ENCODE peak calls at places on chromosomes 11 and 22, in seven cellular contexts. H is sigmoid colon, B is H1, D is transverse colon, M is K562, R is SK-N-SH, U is HepG2. Y is an unnamed sample.

GRCh38 chr11:43837879-43838278 is 42.8 kb upstream of the ALKBH3 start:
- DNase-seq in H (no peak), B (no peak), D (no peak), M (no peak), R (no peak), U (no peak), Y (no peak)

GRCh38 chr22:46096051-46096450 is 54.3 kb upstream of the PPARA start:
- DNase-seq in H (no peak), B (no peak), D (no peak), M (no peak), R (no peak), U (no peak), Y (no peak)

GRCh38 chr22:29768052-29768680 is 997 bp downstream of the UQCR10 start:
- DNase-seq in H (no peak), B (no peak), D (no peak), M (no peak), R (no peak), U (no peak), Y (no peak)

GRCh38 chr11:43830928-43831440 is 49.6 kb upstream of the ALKBH3 start:
- DNase-seq in H (no peak), B (peak; percentile 7), D (peak; percentile 8), M (no peak), R (no peak), U (peak; percentile 82), Y (peak; percentile 25)

GRCh38 chr11:119093951-119094815 is 7.5 kb downstream of the DPAGT1 start:
- DNase-seq in H (no peak), B (no peak), D (peak; percentile 48), M (peak; percentile 6), R (peak; percentile 40), U (no peak), Y (peak; percentile 37)

GRCh38 chr11:79397252-79397651 is 43.6 kb downstream of the TENM4 start:
- DNase-seq in H (no peak), B (no peak), D (no peak), M (no peak), R (no peak), U (no peak), Y (no peak)

GRCh38 chr11:35927067-35927466 is 16.8 kb upstream of the LDLRAD3 start:
- DNase-seq in H (no peak), B (no peak), D (no peak), M (no peak), R (peak; percentile 62), U (no peak), Y (no peak)

GRCh38 chr22:46286941-46287872 is 9.5 kb upstream of the GTSE1 start:
- DNase-seq in H (no peak), B (no peak), D (no peak), M (no peak), R (no peak), U (no peak), Y (no peak)

GRCh38 chr11:118845369-118845768 is 38.3 kb upstream of the CXCR5 start:
- DNase-seq in H (no peak), B (no peak), D (no peak), M (peak; percentile 45), R (no peak), U (no peak), Y (no peak)

GRCh38 chr11:118274184-118274583 is 10.1 kb upstream of the MPZL2 start:
- DNase-seq in H (no peak), B (no peak), D (no peak), M (no peak), R (no peak), U (no peak), Y (no peak)

GRCh38 chr22:49936973-49937757 is 18.7 kb downstream of the CRELD2 start:
- DNase-seq in H (no peak), B (no peak), D (no peak), M (no peak), R (no peak), U (no peak), Y (peak; percentile 57)

GRCh38 chr11:111303476-111303875 is 5.1 kb downstream of the POU2AF3 start:
- DNase-seq in H (no peak), B (no peak), D (peak; percentile 61), M (no peak), R (no peak), U (peak; percentile 41), Y (peak; percentile 77)

GRCh38 chr22:19663821-19664325 is 50.4 kb upstream of the SEPTIN5 start:
- DNase-seq in H (no peak), B (no peak), D (no peak), M (peak; percentile 79), R (peak; percentile 85), U (no peak), Y (no peak)

GRCh38 chr11:44146931-44147330 is 51.5 kb downstream of the EXT2 start:
- DNase-seq in H (no peak), B (no peak), D (no peak), M (no peak), R (no peak), U (no peak), Y (no peak)

GRCh38 chr11:134761926-134762247 is 349.8 kb upstream of the B3GAT1 start:
- DNase-seq in H (no peak), B (no peak), D (no peak), M (no peak), R (no peak), U (no peak), Y (no peak)

GRCh38 chr11:58905141-58905715 is 34.1 kb upstream of the GLYATL1 start:
- DNase-seq in H (no peak), B (no peak), D (no peak), M (no peak), R (peak; percentile 75), U (no peak), Y (no peak)

GRCh38 chr22:38177926-38178604 is 3.6 kb downstream of the PLA2G6 start:
- DNase-seq in H (peak; percentile 82), B (no peak), D (peak; percentile 51), M (no peak), R (no peak), U (peak; percentile 94), Y (peak; percentile 45)

GRCh38 chr11:19737575-19737974 is 24.9 kb downstream of the NAV2 start:
- DNase-seq in H (no peak), B (no peak), D (no peak), M (no peak), R (no peak), U (no peak), Y (no peak)

GRCh38 chr11:11432621-11433319 is 79.7 kb upstream of the CSNK2A3 start:
- DNase-seq in H (no peak), B (no peak), D (no peak), M (no peak), R (no peak), U (no peak), Y (no peak)

DNA sequence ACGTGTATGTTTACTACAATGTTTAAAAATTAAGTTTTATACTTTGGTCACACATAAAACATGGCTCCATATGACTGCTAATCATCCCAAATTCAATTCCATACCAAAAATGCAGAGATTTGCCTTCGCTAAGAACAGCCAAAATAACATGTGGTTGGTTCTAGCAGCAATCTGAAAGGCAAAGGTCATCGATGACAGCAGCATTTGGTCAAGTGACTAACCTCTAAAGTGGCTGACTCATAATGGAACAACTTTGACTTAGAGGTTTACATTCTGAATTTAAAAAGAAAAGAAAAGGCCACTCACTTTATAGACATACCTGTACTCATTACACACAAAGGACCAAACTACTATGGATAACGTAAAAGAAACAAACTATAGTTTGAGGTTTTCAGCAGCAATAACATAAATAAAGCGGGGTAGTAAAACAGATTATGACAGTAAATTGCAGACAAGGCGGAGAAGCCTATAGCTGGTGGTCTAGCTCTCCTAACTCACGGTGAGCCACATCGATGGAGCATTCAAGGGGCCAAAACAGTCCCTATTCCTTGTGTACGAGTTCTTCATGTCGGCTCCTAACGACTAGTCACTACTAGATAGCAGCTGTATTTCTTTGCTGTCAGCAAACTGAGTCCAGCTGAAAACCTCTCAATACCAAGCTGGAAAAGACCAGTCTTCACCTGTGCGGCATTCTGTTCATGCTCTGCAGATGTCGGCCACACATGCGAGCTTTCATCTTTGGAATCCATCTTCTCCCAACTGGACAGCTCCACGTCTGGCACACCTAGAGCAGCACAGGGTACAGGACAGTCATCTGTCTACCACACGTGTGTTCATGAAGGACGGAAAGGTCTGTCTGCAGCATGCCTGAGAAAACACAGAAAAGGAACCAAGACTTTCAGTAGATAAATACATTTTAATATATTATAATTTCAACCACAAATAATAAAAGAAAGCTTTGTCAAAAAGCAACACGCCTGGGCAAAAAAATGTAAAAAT is 42.1 kb downstream of the PRDM10 start:
- DNase-seq in H (no peak), B (no peak), D (no peak), M (no peak), R (no peak), U (peak; percentile 47), Y (no peak)
- TF ChIP-seq EP300 in H (no peak), B (no peak), D (no peak), M (no peak), R (peak; percentile 66), U (no peak), Y (no peak)

GRCh38 chr22:16915711-16916110 is 90.5 kb upstream of the XKR3 start:
- DNase-seq in H (no peak), B (no peak), D (no peak), M (no peak), R (no peak), U (no peak), Y (no peak)

GRCh38 chr22:16917144-16918003 is 90.6 kb downstream of the GAB4 start:
- DNase-seq in H (no peak), B (no peak), D (peak; percentile 47), M (peak; percentile 75), R (peak; percentile 53), U (peak; percentile 57), Y (peak; percentile 75)

GRCh38 chr22:16912281-16912680 is 87.1 kb upstream of the XKR3 start:
- DNase-seq in H (no peak), B (no peak), D (no peak), M (no peak), R (no peak), U (no peak), Y (no peak)

GRCh38 chr22:16914006-16914405 is 88.8 kb upstream of the XKR3 start:
- DNase-seq in H (no peak), B (no peak), D (no peak), M (no peak), R (no peak), U (no peak), Y (no peak)
- H3K4me1 ChIP-seq in H (no peaks in the 10 kb centered on the region), B (no peaks in the 10 kb centered on the region), D (no peaks in the 10 kb centered on the region), M (no peaks in the 10 kb centered on the region), R (no peaks in the 10 kb centered on the region), U (no peaks in the 10 kb centered on the region), Y (no peaks in the 10 kb centered on the region)

GRCh38 chr11:68677432-68677831 is 6.9 kb upstream of the GAL start:
- DNase-seq in H (peak; percentile 63), B (peak; percentile 53), D (no peak), M (peak; percentile 66), R (peak; percentile 83), U (peak; percentile 51), Y (no peak)
- TF ChIP-seq POLR2AphosphoS5 in H (no peak), B (no peak), D (no peak), M (no peak), R (no peak), U (no peak), Y (no peak)

DNA sequence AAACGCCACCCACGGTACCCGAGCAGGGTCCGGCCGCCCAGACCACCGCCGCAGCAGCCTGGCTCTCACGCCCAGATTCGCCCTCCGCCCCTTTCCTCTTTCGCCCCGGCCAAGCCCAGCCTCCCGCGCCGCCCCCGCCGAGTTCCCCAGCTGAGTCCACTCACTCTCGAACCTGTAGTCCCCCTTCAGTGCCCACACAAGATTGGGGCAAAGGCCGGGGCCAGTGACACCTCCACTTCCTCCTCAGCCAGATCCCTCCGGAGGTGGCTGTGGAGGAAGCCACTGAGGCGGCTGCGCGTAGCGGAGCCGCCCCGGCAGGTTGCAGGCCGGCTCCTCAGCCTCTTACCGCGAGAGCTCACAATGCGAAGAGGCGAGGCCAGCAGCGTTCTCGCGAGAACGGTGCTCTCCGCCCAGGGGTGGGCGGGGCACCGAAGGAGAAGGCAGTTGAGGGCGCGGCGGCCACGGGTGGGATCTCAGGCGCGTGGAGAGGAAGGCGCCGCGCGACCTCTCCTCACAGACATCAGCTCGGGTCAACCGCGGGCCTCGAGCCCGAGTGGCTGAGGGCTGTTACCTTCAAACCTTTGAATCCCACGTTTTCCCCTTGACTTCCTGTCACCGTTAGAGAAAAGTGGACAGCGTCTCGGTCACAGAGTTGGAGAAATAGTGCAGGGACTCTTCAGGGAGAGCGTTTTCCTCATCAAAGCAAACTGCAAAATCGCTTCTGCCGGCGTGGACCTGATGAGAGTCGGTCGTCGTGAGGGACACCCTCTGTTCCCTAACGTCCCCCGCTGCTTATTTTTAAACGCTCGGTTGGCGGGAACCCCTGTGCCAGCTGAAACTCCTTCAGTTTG is at the start of gene BTBD10:
- DNase-seq in H (peak; percentile 96), B (peak; percentile 72), D (peak; percentile 95), M (peak; percentile 93), R (peak; percentile 93), U (peak; percentile 89), Y (peak; percentile 94)
- TF ChIP-seq EP300 in H (no peak), B (no peak), D (no peak), M (peak; percentile 25), R (no peak), U (no peak), Y (no peak)